ENCODE peak calls at places on chromosome 18, in four cellular contexts. C is HepG2, S is HEK293T, J is K562. P is an unnamed sample.

GRCh38 chr18:59388180-59388579 is 29.1 kb upstream of the LMAN1 start:
- DNase-seq in S (no peak), C (no peak), J (no peak), P (no peak)

GRCh38 chr18:25896178-25896780 is 194.1 kb downstream of the SS18 start:
- DNase-seq in C (peak), S (peak), J (peak), P (peak)

GRCh38 chr18:77098554-77099174 is 33.9 kb downstream of the MBP start:
- DNase-seq in C (no peak), J (no peak), S (no peak), P (no peak)

GRCh38 chr18:55779711-55780590 is 192.0 kb upstream of the TCF4 start:
- DNase-seq in S (peak), J (peak), C (no peak), P (peak)

GRCh38 chr18:24068945-24069693 is 54.6 kb downstream of the TTC39C start:
- DNase-seq in C (no peak), S (no peak), J (no peak), P (no peak)

GRCh38 chr18:76416935-76417334 is 78.1 kb downstream of the ZNF516 start:
- DNase-seq in S (no peak), J (no peak), C (no peak), P (no peak)

GRCh38 chr18:62878305-62878704 is 163.0 kb downstream of the PHLPP1 start:
- DNase-seq in C (no peak), S (no peak), J (no peak), P (no peak)

GRCh38 chr18:31942301-31942998 is 478 bp downstream of the TRAPPC8 start:
- DNase-seq in C (no peak), J (peak), S (peak), P (peak)

GRCh38 chr18:36101943-36102342 is 27.2 kb downstream of the SLC39A6 start:
- DNase-seq in C (no peak), J (peak), S (no peak), P (no peak)

GRCh38 chr18:59448546-59448945 is 89.5 kb upstream of the LMAN1 start:
- DNase-seq in J (no peak), C (no peak), S (no peak), P (no peak)

GRCh38 chr18:24791736-24792135 is 331.3 kb downstream of the HRH4 start:
- DNase-seq in S (no peak), J (no peak), C (no peak), P (no peak)

GRCh38 chr18:51253476-51253875 is 56.0 kb upstream of the MEX3C start:
- DNase-seq in S (no peak), C (peak), J (no peak), P (no peak)

GRCh38 chr18:4125246-4125938 is 329.7 kb downstream of the DLGAP1 start:
- DNase-seq in C (no peak), S (no peak), J (no peak), P (no peak)

GRCh38 chr18:5556317-5556974 is 12.6 kb upstream of the EPB41L3 start:
- DNase-seq in J (no peak), C (peak), S (no peak), P (no peak)

GRCh38 chr18:58870621-58871020 is 5.9 kb downstream of the ZNF532 start:
- DNase-seq in J (no peak), S (no peak), C (no peak), P (no peak)

GRCh38 chr18:66344227-66344626 is 259.7 kb downstream of the CDH19 start:
- DNase-seq in S (no peak), J (no peak), C (no peak), P (no peak)
- TF ChIP-seq ELF4 in S (no peak), J (no peak), C (no peak), P (no peak)

DNA sequence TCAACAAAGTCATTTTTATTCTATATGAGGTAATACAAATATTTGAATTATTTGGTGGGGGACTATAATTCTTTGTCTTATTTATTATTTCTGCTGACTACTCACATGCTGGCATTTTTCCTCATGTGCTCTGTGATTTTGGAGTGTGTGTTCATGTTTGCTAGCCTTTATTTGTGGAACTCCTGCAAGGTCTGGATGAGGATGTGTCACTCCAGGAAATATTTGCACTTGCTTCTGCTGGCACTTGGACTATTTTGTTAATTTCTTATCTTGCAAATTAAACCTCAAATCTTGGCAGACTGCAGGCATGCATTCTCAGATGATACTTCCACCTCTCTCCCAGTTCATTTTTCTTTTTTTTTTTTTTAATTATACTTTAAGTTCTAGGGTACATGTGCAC is 34.1 kb downstream of the POLI start:
- DNase-seq in S (no peak), C (no peak), J (no peak), P (no peak)
- TF ChIP-seq ELF4 in S (no peak), C (no peak), J (no peak), P (no peak)

GRCh38 chr18:47817017-47817911 is 113.2 kb downstream of the SMAD2 start:
- DNase-seq in J (no peak), S (no peak), C (no peak), P (no peak)

DNA sequence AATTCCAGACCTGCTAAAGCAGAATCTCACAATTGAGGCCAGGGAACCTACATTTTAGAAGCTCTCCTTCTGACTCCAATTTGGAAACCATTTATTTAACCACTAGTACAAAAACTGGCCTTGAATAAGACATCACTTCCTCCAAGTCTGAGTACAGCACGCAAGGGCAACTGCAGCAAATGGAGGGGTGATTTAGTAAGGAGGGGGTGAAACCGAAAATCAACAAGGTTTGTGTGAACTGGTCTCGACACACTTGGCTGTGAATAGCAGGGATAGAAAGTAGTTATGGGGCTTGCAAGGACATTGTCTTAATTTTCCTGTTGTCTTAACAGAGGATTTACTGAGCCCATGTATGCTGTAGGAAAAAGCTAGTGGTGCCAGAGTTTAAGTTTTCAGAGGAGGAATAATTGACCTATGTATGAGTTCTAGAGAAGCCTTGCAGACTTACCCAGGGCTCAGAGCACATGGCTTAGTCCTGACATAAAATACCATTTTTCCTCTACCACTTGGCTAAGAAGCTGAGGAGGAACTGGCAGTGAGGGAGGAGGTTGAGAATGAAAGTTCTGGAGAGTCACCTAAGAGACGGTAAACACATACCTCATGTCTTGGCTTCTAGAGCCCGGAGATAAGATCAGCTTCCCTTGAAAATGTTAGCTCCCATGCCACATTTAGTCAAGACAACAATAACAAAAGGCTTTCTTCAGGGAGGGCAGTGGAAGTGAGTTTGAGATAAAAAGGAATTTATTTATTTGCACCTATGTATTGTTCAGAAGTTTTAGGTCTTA is 114.8 kb downstream of the SMAD2 start:
- DNase-seq in S (no peak), J (peak), C (no peak), P (no peak)
- TF ChIP-seq ELF4 in S (no peak), J (no peak), C (no peak), P (no peak)

GRCh38 chr18:9096698-9097097 is 5.8 kb upstream of the NDUFV2 start:
- DNase-seq in J (no peak), C (no peak), S (no peak), P (no peak)

GRCh38 chr18:9095297-9096012 is 7.0 kb upstream of the NDUFV2 start:
- DNase-seq in S (no peak), J (peak), C (peak), P (no peak)

GRCh38 chr18:9096013-9096383 is 6.5 kb upstream of the NDUFV2 start:
- DNase-seq in S (no peak), J (no peak), C (no peak), P (no peak)

GRCh38 chr18:9092665-9093064 is 9.8 kb upstream of the NDUFV2 start:
- DNase-seq in S (no peak), C (peak), J (no peak), P (no peak)

GRCh38 chr18:9094307-9095226 is 7.9 kb upstream of the NDUFV2 start:
- DNase-seq in J (peak), C (peak), S (no peak), P (no peak)
- TF ChIP-seq ELF4 in J (no peak), C (no peak), S (no peak), P (no peak)

GRCh38 chr18:48796491-48797205 is 154.1 kb downstream of the SMAD7 start:
- DNase-seq in S (no peak), J (no peak), C (no peak), P (no peak)
- TF ChIP-seq ELF4 in S (no peak), J (no peak), C (no peak), P (no peak)

GRCh38 chr18:67359868-67360838 is 156.4 kb downstream of the DSEL start:
- DNase-seq in S (peak), J (peak), C (peak), P (no peak)
- TF ChIP-seq ELF4 in S (no peak), J (no peak), C (no peak), P (no peak)

GRCh38 chr18:40058811-40059570 is 1896.0 kb upstream of the PIK3C3 start:
- DNase-seq in C (no peak), S (no peak), J (no peak), P (no peak)
- TF ChIP-seq ELF4 in C (no peak), S (no peak), J (no peak), P (no peak)

GRCh38 chr18:7459851-7460774 is 107.0 kb upstream of the PTPRM start:
- DNase-seq in C (peak), J (no peak), S (no peak), P (no peak)
- TF ChIP-seq ELF4 in C (no peak), J (no peak), S (no peak), P (no peak)

GRCh38 chr18:830315-830901 is 18.4 kb upstream of the YES1 start:
- DNase-seq in S (no peak), J (peak), C (no peak), P (no peak)
- TF ChIP-seq ELF4 in S (no peak), J (no peak), C (no peak), P (no peak)

P was measured in WTC11.